ENCODE peak calls at places on chromosomes 13 and 19, in nine cellular contexts. Z is mesenchymal stem cell, I is colonic mucosa, S is A673, N is Peyer's patch, R is spleen, L is A549, Q is tibial nerve, P is left ventricle myocardium inferior. J is an unnamed sample. For H3K4me1, the result is how much of the 10 kb centered on the place peaks cover.

GRCh38 chr13:108352599-108352998 is 83.1 kb downstream of the TNFSF13B start:
- DNase-seq in P (no peak), N (no peak), Z (no peak), R (no peak), L (no peak), Q (no peak), S (no peak), I (no peak), J (no peak)

GRCh38 chr13:49683489-49683888 is 7.8 kb downstream of the EBPL start:
- DNase-seq in L (no peak), R (no peak), P (no peak), Z (no peak), S (no peak), N (no peak), Q (no peak), I (no peak), J (no peak)

GRCh38 chr19:29665826-29666633 is 769 bp downstream of the PLEKHF1 start:
- DNase-seq in S (no peak), Z (peak), R (no peak), P (peak), N (peak), L (no peak), Q (no peak), I (peak), J (peak)

GRCh38 chr19:44752816-44753618 is 4.5 kb downstream of the BCL3 start:
- DNase-seq in Q (peak), R (peak), L (peak), Z (peak), S (peak), I (peak), P (peak), N (peak), J (peak)

GRCh38 chr19:6063576-6063961 is 46.7 kb downstream of the RFX2 start:
- DNase-seq in I (no peak), Z (no peak), R (no peak), S (no peak), N (no peak), P (no peak), L (no peak), Q (no peak), J (peak)

GRCh38 chr13:45156565-45157361 is 36.5 kb downstream of the GTF2F2 start:
- DNase-seq in R (no peak), N (no peak), Q (no peak), P (no peak), S (no peak), L (no peak), Z (no peak), I (no peak), J (no peak)

GRCh38 chr19:926595-927043 is 784 bp downstream of the ARID3A start:
- DNase-seq in P (peak), Q (no peak), I (peak), N (peak), Z (peak), R (peak), S (peak), L (no peak), J (peak)

GRCh38 chr19:42253245-42254082 is 1.5 kb downstream of the ERF start:
- DNase-seq in L (peak), P (peak), I (peak), S (peak), Q (no peak), Z (peak), N (peak), R (peak), J (peak)

GRCh38 chr13:43792456-43792855 is 5.7 kb upstream of the ENOX1 start:
- DNase-seq in R (no peak), P (no peak), L (no peak), Q (no peak), S (peak), Z (no peak), N (no peak), I (no peak), J (no peak)

GRCh38 chr13:98284677-98285076 is 107.6 kb upstream of the RNF113B start:
- DNase-seq in N (no peak), Q (no peak), I (no peak), Z (no peak), S (peak), P (no peak), L (no peak), R (no peak), J (no peak)

GRCh38 chr19:18108897-18109296 is 11.3 kb downstream of the MAST3 start:
- DNase-seq in I (peak), N (peak), R (no peak), Q (no peak), L (no peak), P (no peak), Z (no peak), S (no peak), J (no peak)
- H3K4me3 ChIP-seq in I (no peak), N (peak), R (no peak), Q (no peak), L (peak), P (no peak), Z (no peak), S (no peak), J (no peak)

GRCh38 chr19:38267780-38268430 is 3.5 kb downstream of the SPINT2 start:
- DNase-seq in I (peak), Z (no peak), P (no peak), S (no peak), N (no peak), R (no peak), L (peak), Q (no peak), J (no peak)
- H3K4me1 ChIP-seq in I (under half), Z (under half), P (under half), S (under half), N (under half), R (under half), L (half or more), Q (under half), J (under half)

GRCh38 chr19:11783767-11784166 is 14.6 kb upstream of the ZNF491 start:
- DNase-seq in Q (no peak), I (no peak), R (no peak), P (no peak), Z (no peak), S (no peak), N (no peak), L (no peak), J (no peak)

GRCh38 chr19:11780431-11781020 is 13.7 kb downstream of the ZNF441 start:
- DNase-seq in L (no peak), S (no peak), N (no peak), Q (no peak), I (no peak), P (no peak), Z (no peak), R (no peak), J (no peak)

GRCh38 chr19:11784356-11784755 is 14.0 kb upstream of the ZNF491 start:
- DNase-seq in L (no peak), R (no peak), S (no peak), P (no peak), Q (no peak), I (no peak), Z (no peak), N (no peak), J (no peak)

GRCh38 chr19:11781295-11782057 is 14.7 kb downstream of the ZNF441 start:
- DNase-seq in S (no peak), Z (peak), L (no peak), P (no peak), Q (no peak), R (no peak), N (no peak), I (no peak), J (no peak)
- H3K4me3 ChIP-seq in S (no peak), Z (no peak), L (no peak), P (no peak), Q (no peak), R (no peak), N (no peak), I (no peak), J (no peak)

GRCh38 chr19:35816262-35816661 is 3.6 kb upstream of the PRODH2 start:
- DNase-seq in R (no peak), S (no peak), N (no peak), P (no peak), L (no peak), Z (no peak), Q (no peak), I (no peak), J (no peak)
- H3K4me1 ChIP-seq in R (under half), S (under half), N (under half), P (under half), L (under half), Z (under half), Q (under half), I (under half), J (under half)

GRCh38 chr19:54414156-54414555 is 1.1 kb upstream of the TTYH1 start:
- DNase-seq in S (no peak), N (no peak), I (no peak), R (no peak), L (no peak), P (no peak), Q (no peak), Z (no peak), J (no peak)

GRCh38 chr19:54416695-54417491 is 1.6 kb downstream of the TTYH1 start:
- DNase-seq in N (no peak), Z (no peak), S (no peak), R (no peak), Q (no peak), I (no peak), L (no peak), P (no peak), J (no peak)

GRCh38 chr19:54415901-54416621 is 797 bp downstream of the TTYH1 start:
- DNase-seq in Z (no peak), R (no peak), Q (no peak), P (no peak), I (no peak), N (no peak), S (no peak), L (no peak), J (no peak)

GRCh38 chr19:54412877-54413276 is 2.4 kb upstream of the TTYH1 start:
- DNase-seq in L (no peak), Z (no peak), P (no peak), N (no peak), R (no peak), Q (no peak), I (no peak), S (no peak), J (no peak)

GRCh38 chr19:54415208-54415900 is at the start of gene TTYH1:
- DNase-seq in Z (no peak), N (no peak), S (no peak), I (no peak), L (no peak), P (no peak), R (no peak), Q (no peak), J (no peak)
- H3K4me3 ChIP-seq in Z (no peak), N (no peak), S (peak), I (no peak), L (no peak), P (peak), R (no peak), Q (peak), J (no peak)

DNA sequence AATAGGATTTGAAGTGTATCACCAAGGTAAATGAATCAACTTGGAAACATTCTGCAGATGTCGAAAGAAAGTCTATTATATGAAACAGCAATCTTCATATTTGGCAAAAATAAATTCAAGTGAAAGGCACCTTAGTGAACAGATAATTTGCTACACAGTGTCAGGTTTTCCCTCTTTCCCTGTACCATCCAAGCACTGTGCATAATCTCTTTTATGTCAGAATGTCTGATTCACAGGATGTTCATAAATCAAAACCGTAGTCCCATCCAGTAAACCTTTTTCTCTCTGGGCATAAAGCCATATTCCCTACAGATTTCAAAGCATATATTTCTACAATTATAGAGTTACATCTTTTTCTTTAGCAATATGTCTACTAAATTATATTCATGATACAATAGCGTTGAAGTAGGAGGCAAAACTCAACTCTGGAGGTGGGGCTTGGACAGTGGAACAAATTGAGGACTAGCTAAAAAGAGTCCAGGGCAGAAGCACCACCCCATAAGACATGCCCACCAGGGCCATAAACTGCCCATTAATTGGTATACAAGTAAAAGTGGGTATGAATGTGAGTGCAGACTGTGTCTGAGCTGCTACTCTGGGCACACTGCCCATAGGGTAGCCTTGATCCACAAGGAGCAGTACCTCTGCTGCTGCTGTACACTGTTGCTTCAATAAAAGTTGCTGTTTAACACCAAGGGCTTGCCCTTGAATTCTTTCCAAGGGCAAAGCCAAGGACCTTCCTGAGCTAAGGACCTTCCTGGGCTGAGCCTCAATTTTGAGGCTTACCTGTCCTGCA is 72.1 kb upstream of the MYCBP2 start:
- DNase-seq in Q (no peak), R (no peak), L (no peak), Z (no peak), N (no peak), I (no peak), S (peak), P (no peak), J (peak)
- H3K4me1 ChIP-seq in Q (under half), R (under half), L (under half), Z (under half), N (under half), I (under half), S (under half), P (under half), J (under half)

DNA sequence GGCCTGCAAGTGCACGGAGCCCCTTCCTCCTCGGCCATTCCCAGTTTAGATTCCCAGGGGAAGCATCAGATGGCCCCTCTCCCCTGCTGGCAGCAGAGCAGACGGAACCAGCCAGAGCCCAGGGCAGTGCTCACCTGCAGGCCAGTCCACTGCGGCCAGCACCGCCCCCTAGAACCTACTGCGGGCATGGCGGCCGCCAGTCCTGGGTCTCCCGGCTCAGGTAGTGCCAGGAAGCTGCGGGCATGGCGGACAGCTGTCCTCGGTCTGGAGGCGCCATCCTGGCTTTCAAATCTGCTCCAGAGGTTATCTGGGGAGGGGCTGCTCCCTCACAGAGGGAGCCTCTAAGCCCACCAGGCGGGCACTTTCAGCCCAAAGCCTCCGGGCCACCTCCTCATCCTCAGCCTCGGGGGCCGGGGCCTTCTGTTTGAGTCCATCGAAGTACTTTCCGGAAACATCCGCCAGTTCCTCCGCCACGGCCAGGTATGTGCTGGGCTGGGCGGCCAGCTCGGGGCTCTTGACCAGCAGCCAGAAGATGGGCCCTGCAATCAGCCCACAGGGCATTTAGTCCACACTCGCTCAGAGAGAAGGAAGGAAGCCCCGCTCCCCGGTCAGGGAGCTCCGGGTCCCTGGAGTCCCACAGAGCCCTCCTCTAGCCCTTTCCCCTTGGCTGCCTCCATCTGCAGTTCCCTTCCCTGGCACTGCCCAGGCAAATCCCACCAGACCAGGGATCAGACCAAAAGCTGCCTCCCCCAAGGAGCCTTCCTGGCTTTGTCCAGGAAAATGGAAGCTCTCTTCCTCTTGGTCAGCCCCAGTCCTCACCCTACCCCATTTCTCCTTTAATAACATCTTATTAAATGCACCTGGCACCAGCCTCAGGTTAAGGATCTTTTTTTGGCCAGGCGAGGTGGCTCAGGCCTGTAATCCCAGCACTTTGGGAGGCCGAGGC is 7.0 kb upstream of the GP6 start:
- DNase-seq in Z (no peak), R (no peak), N (no peak), P (no peak), I (no peak), S (no peak), L (no peak), Q (no peak), J (no peak)
- H3K4me3 ChIP-seq in Z (no peak), R (no peak), N (no peak), P (no peak), I (no peak), S (no peak), L (no peak), Q (no peak), J (no peak)

GRCh38 chr19:7349231-7349591 is 474 bp downstream of the ARHGEF18 start:
- DNase-seq in R (peak), N (no peak), Q (no peak), Z (no peak), I (no peak), L (no peak), P (no peak), S (no peak), J (no peak)
- H3K4me1 ChIP-seq in R (under half), N (under half), Q (under half), Z (under half), I (under half), L (under half), P (under half), S (under half), J (under half)

DNA sequence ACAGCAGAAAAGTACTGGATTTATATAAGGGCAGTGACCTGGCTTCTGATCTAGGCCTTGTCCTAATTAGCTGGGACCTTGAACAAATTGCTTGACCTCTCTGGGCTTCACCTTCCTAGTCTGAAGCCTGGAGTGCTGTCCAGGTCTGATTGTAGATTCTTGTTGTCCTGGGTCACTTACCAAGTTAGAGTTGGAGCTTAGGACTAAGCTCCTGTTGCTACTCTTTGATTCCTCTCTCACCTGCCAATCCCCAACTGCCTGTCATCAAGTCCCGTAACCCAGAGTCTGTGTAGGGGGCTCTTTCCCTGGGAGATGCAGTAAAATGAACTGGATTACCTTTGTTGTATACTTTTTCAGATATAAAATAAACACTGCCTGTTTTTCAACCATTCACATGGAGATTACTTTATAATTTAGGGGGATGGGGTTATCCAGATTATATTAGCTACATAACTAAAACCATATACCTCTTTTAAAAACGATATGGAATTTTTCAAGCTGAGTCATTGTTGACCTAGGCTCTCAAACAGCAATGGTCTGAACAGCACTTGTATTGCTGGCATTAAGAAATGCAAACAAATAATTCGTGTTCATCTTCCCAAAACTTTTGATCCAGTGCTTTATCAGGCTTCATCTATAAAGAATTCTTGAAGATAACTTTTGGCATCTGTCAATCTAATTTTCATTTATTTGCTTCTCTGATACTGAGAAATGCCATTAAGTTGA is 5.8 kb downstream of the ARHGAP35 start:
- DNase-seq in N (peak), P (no peak), L (peak), I (no peak), Z (no peak), R (no peak), S (no peak), Q (no peak), J (peak)
- H3K4me3 ChIP-seq in N (no peak), P (no peak), L (peak), I (no peak), Z (no peak), R (no peak), S (no peak), Q (no peak), J (no peak)